ENCODE peak calls at places on chromosomes 13 and 19, in ten cellular contexts. C, H, X, N, S, R, F, Z, M and V are unnamed samples.

GRCh38 chr19:30284209-30284608 is 88.0 kb upstream of the ZNF536 start:
- DNase-seq in M (no peak), F (no peak), C (no peak), R (no peak), H (no peak), N (no peak), S (no peak), X (no peak), Z (no peak), V (no peak)

GRCh38 chr13:29901714-29902631 is 51.6 kb upstream of the UBL3 start:
- DNase-seq in X (peak), R (peak), C (peak), H (no peak), Z (no peak), F (peak), M (peak), N (peak), S (no peak), V (no peak)

GRCh38 chr19:6475321-6476108 is 6.1 kb downstream of the DENND1C start:
- DNase-seq in M (no peak), X (no peak), R (no peak), C (peak), N (no peak), S (no peak), H (no peak), Z (no peak), F (no peak), V (peak)

GRCh38 chr19:7534531-7534980 is 961 bp upstream of the PNPLA6 start:
- DNase-seq in Z (peak), C (peak), X (no peak), R (peak), H (no peak), N (no peak), F (peak), M (peak), S (peak), V (peak)

GRCh38 chr19:33758541-33759013 is 38.1 kb upstream of the KCTD15 start:
- DNase-seq in N (no peak), M (no peak), Z (no peak), H (no peak), X (no peak), F (no peak), C (no peak), R (peak), S (no peak), V (no peak)

GRCh38 chr19:10780368-10780767 is 55.6 kb downstream of the TMED1 start:
- DNase-seq in R (peak), C (no peak), H (no peak), S (no peak), X (no peak), Z (no peak), N (no peak), M (no peak), F (peak), V (no peak)

GRCh38 chr13:112991611-112992010 is 22.6 kb downstream of the MCF2L start:
- DNase-seq in N (no peak), H (no peak), Z (no peak), S (no peak), F (no peak), R (no peak), C (no peak), X (no peak), M (no peak), V (no peak)

GRCh38 chr19:55831846-55832245 is at the start of gene NLRP11:
- DNase-seq in N (no peak), F (no peak), M (no peak), X (no peak), H (no peak), R (no peak), S (no peak), Z (no peak), C (no peak), V (no peak)

GRCh38 chr19:1172353-1173159 is 1.5 kb downstream of the SBNO2 start:
- DNase-seq in C (no peak), N (no peak), H (no peak), R (peak), F (peak), M (peak), S (no peak), Z (no peak), X (no peak), V (no peak)

GRCh38 chr13:71866173-71867091 is 572 bp downstream of the DACH1 start:
- DNase-seq in R (no peak), Z (no peak), C (peak), S (no peak), F (no peak), M (peak), N (no peak), H (no peak), X (no peak), V (peak)

GRCh38 chr13:76271728-76272232 is 614.4 kb downstream of the KCTD12 start:
- DNase-seq in F (no peak), M (no peak), H (no peak), X (no peak), N (no peak), Z (no peak), S (no peak), R (peak), C (no peak), V (no peak)